ENCODE peak calls at places on chromosomes 11 and 22, in eight cellular contexts. H, J, K, C, Q, O, N and V are unnamed samples.

GRCh38 chr11:36365937-36366336 is 69.8 kb downstream of the PRR5L start:
- DNase-seq in J (no peak), Q (no peak), C (no peak), H (peak; percentile 68), O (no peak), N (peak; percentile 66), K (no peak), V (no peak)

GRCh38 chr11:16791494-16791961 is 53.1 kb downstream of the C11orf58 start:
- DNase-seq in K (peak; percentile 95), N (peak; percentile 97), J (no peak), O (no peak), C (peak; percentile 75), H (peak; percentile 95), Q (no peak), V (no peak)

GRCh38 chr22:36936362-36937116 is 23.1 kb downstream of the CSF2RB start:
- DNase-seq in N (no peak), C (no peak), H (no peak), O (no peak), J (no peak), Q (no peak), K (no peak), V (no peak)

GRCh38 chr11:15976433-15977045 is 379.8 kb downstream of the SOX6 start:
- DNase-seq in O (no peak), N (peak; percentile 40), C (no peak), K (peak; percentile 74), Q (no peak), H (peak; percentile 65), J (no peak), V (no peak)

GRCh38 chr22:49129736-49130135 is 697.9 kb downstream of the BRD1 start:
- DNase-seq in H (no peak), Q (no peak), K (no peak), N (no peak), J (no peak), O (no peak), C (no peak), V (peak; percentile 16)

GRCh38 chr22:44758354-44758969 is 6.1 kb downstream of the ARHGAP8 start:
- DNase-seq in K (peak; percentile 74), H (peak; percentile 44), J (no peak), Q (no peak), C (no peak), O (no peak), N (peak; percentile 48), V (no peak)

GRCh38 chr11:36564376-36565032 is 3.3 kb upstream of the RAG1 start:
- DNase-seq in O (peak; percentile 60), Q (peak; percentile 53), K (peak; percentile 61), J (peak; percentile 64), N (peak; percentile 74), C (peak; percentile 56), H (peak; percentile 75), V (no peak)

GRCh38 chr22:23418159-23418788 is 161.8 kb downstream of the IGLL1 start:
- DNase-seq in Q (no peak), J (no peak), N (no peak), C (no peak), K (no peak), H (no peak), O (no peak), V (no peak)

GRCh38 chr11:45423036-45423435 is 136.9 kb upstream of the SYT13 start:
- DNase-seq in N (no peak), Q (no peak), K (no peak), O (no peak), J (no peak), C (no peak), H (no peak), V (no peak)

GRCh38 chr22:20089226-20089976 is 9.4 kb downstream of the DGCR8 start:
- DNase-seq in H (no peak), N (no peak), J (no peak), C (no peak), K (no peak), Q (no peak), O (no peak), V (no peak)

GRCh38 chr22:48581821-48582469 is 1245.7 kb downstream of the BRD1 start:
- DNase-seq in C (peak; percentile 25), J (no peak), N (peak; percentile 0), H (no peak), K (no peak), O (no peak), Q (no peak), V (no peak)

GRCh38 chr11:126391970-126392637 is 36.6 kb downstream of the ST3GAL4 start:
- DNase-seq in O (no peak), K (no peak), Q (no peak), J (no peak), C (peak; percentile 14), N (peak; percentile 35), H (peak; percentile 45), V (no peak)
- TF ChIP-seq CTCF in O (peak; percentile 18), K (no peak), Q (no peak), J (no peak), C (no peak), N (peak; percentile 7), H (peak; percentile 16), V (no peak)

GRCh38 chr22:42346722-42347121 is 76.3 kb upstream of the TCF20 start:
- DNase-seq in O (no peak), J (no peak), H (no peak), K (no peak), N (no peak), C (no peak), Q (no peak), V (no peak)
- TF ChIP-seq CTCF in O (no peak), J (no peak), H (no peak), K (no peak), N (no peak), C (no peak), Q (no peak), V (no peak)

GRCh38 chr11:32079511-32079910 is 11.4 kb upstream of the RCN1 start:
- DNase-seq in H (no peak), C (no peak), K (no peak), N (no peak), O (no peak), Q (no peak), J (no peak), V (no peak)
- TF ChIP-seq CTCF in H (no peak), C (no peak), K (no peak), N (no peak), O (no peak), Q (no peak), J (no peak), V (no peak)

GRCh38 chr11:66286699-66287098 is 2.2 kb downstream of the YIF1A start:
- DNase-seq in Q (no peak), C (no peak), J (no peak), H (no peak), N (no peak), O (no peak), K (no peak), V (no peak)
- TF ChIP-seq CTCF in Q (no peak), C (no peak), J (no peak), H (no peak), N (no peak), O (no peak), K (no peak), V (no peak)

DNA sequence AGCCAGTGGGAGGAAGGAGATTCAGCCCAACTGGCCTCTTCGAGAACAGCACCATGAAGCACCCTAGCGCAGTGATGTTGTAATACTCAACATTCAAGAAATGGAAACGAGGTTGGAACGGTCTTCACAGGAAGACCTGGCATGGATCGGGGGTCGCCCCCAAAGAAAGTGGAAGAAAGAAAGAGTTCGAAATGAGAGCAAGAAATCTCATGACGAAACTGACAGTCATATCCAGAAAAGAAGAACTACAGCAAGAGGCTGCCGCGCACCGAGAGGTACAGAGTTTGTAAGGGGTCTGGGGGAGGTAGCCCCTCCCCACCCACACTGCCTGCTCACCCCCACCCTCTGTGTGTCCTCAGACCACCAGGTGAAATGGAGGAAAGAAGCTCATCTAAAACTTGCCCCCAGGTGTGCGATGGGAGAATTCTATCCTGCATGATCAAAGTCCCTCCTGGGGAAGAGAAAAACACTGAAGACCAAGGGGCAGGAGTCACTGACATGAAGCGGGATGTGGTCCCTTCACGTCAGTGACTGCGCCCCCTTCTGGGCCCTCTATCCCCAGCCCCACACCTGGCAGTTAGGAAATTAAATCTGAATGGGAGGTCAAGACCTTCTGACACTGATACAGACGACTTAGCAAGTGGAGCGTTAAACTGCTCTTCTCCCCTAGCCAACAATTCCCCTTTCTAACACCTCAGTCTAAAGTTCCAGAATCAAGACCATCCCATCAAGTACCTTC is 52.9 kb upstream of the SPATA19 start:
- DNase-seq in C (no peak), J (peak; percentile 15), O (no peak), N (no peak), H (no peak), Q (no peak), K (no peak), V (no peak)
- TF ChIP-seq CTCF in C (no peak), J (no peak), O (no peak), N (no peak), H (no peak), Q (no peak), K (no peak), V (no peak)

GRCh38 chr11:78079232-78080083 is at the start of gene NDUFC2:
- DNase-seq in H (peak; percentile 90), N (peak; percentile 90), Q (peak; percentile 78), C (peak; percentile 88), K (peak; percentile 85), O (peak; percentile 80), J (peak; percentile 88), V (peak; percentile 39)
- TF ChIP-seq CTCF in H (no peak), N (no peak), Q (no peak), C (no peak), K (no peak), O (no peak), J (no peak), V (no peak)

GRCh38 chr11:14974723-14975587 is 2.8 kb upstream of the CALCA start:
- DNase-seq in O (peak; percentile 70), C (peak; percentile 64), J (peak; percentile 67), Q (peak; percentile 59), K (peak; percentile 20), N (peak; percentile 40), H (peak; percentile 35), V (no peak)
- TF ChIP-seq CTCF in O (peak; percentile 62), C (peak; percentile 59), J (peak; percentile 48), Q (peak; percentile 41), K (peak; percentile 42), N (peak; percentile 67), H (peak; percentile 78), V (no peak)